ENCODE peak calls at places on chromosomes 4 and X, in four cellular contexts. T is SK-N-SH, G is K562, N is HepG2. J is an unnamed sample.

GRCh38 chr4:157898836-157899605 is 273.8 kb downstream of the GASK1B start:
- DNase-seq in T (no peak), G (no peak), N (no peak), J (no peak)

GRCh38 chr4:95548738-95549245 is at the start of gene UNC5C:
- DNase-seq in T (peak), G (no peak), N (no peak), J (no peak)

GRCh38 chr4:917466-917865 is 14.7 kb downstream of the GAK start:
- DNase-seq in T (peak), G (no peak), N (no peak), J (no peak)

GRCh38 chrX:10106801-10107200 is 50.0 kb upstream of the CLCN4 start:
- DNase-seq in T (no peak), G (no peak), N (no peak), J (no peak)

GRCh38 chrX:105695451-105695850 is 126.9 kb upstream of the NRK start:
- DNase-seq in T (no peak), G (no peak), N (no peak), J (no peak)

GRCh38 chr4:153748378-153748777 is 11.4 kb downstream of the RNF175 start:
- DNase-seq in T (peak), G (no peak), N (no peak), J (no peak)

GRCh38 chr4:156888762-156889161 is 82.8 kb downstream of the PDGFC start:
- DNase-seq in T (no peak), G (no peak), N (no peak), J (no peak)

GRCh38 chr4:168679397-168680176 is 182.7 kb downstream of the PALLD start:
- DNase-seq in T (no peak), G (no peak), N (peak), J (no peak)

GRCh38 chr4:26173619-26174018 is 147.2 kb upstream of the RBPJ start:
- DNase-seq in T (no peak), G (no peak), N (no peak), J (no peak)

GRCh38 chr4:4427478-4427870 is 40.6 kb downstream of the NSG1 start:
- DNase-seq in T (no peak), G (no peak), N (no peak), J (peak)

GRCh38 chr4:38430841-38431240 is 233.2 kb upstream of the KLF3 start:
- DNase-seq in T (no peak), G (no peak), N (no peak), J (no peak)

GRCh38 chrX:40976971-40977370 is 108.3 kb upstream of the USP9X start:
- DNase-seq in T (no peak), G (no peak), N (no peak), J (no peak)

GRCh38 chr4:8221476-8221875 is 22.4 kb downstream of the SH3TC1 start:
- DNase-seq in T (peak), G (no peak), N (no peak), J (no peak)

GRCh38 chr4:179804440-179804839 is 2362.2 kb upstream of the AGA start:
- DNase-seq in T (no peak), G (no peak), N (no peak), J (no peak)

GRCh38 chrX:126552313-126553022 is at the start of gene DCAF12L1:
- DNase-seq in T (no peak), G (no peak), N (no peak), J (no peak)

GRCh38 chrX:102154900-102155805 is 624 bp downstream of the BEX5 start:
- DNase-seq in T (peak), G (no peak), N (no peak), J (no peak)

GRCh38 chr4:38078590-38079381 is 118.6 kb downstream of the PTTG2 start:
- DNase-seq in T (no peak), G (no peak), N (peak), J (no peak)

GRCh38 chr4:40321671-40322131 is 13.4 kb upstream of the CHRNA9 start:
- DNase-seq in T (no peak), G (no peak), N (no peak), J (no peak)

GRCh38 chr4:138935135-138935795 is 80.3 kb upstream of the NOCT start:
- DNase-seq in T (no peak), G (no peak), N (no peak), J (no peak)

GRCh38 chr4:26576171-26576829 is 7.6 kb upstream of the TBC1D19 start:
- DNase-seq in T (no peak), G (no peak), N (peak), J (no peak)

GRCh38 chrX:150531467-150531866 is 37.0 kb upstream of the MTM1 start:
- DNase-seq in T (no peak), G (no peak), N (no peak), J (no peak)

GRCh38 chr4:40856836-40857362 is 107.1 kb downstream of the NSUN7 start:
- DNase-seq in T (peak), G (peak), N (no peak), J (no peak)

GRCh38 chr4:86855572-86855971 is 6.4 kb upstream of the SLC10A6 start:
- DNase-seq in T (no peak), G (no peak), N (no peak), J (peak)

GRCh38 chrX:75155830-75156525 is at the start of gene ABCB7:
- DNase-seq in T (peak), G (peak), N (peak), J (peak)

GRCh38 chrX:3743821-3744439 is 30.5 kb upstream of the PRKX start:
- DNase-seq in T (no peak), G (no peak), N (no peak), J (no peak)

GRCh38 chr4:154908168-154908567 is 127.1 kb downstream of the RBM46 start:
- DNase-seq in T (no peak), G (no peak), N (no peak), J (no peak)

GRCh38 chr4:74428278-74428677 is 16.7 kb upstream of the AREG start:
- DNase-seq in T (no peak), G (no peak), N (no peak), J (no peak)

GRCh38 chr4:117001077-117001476 is 84.3 kb downstream of the TRAM1L1 start:
- DNase-seq in T (no peak), G (no peak), N (no peak), J (no peak)

GRCh38 chr4:139229534-139230039 is 50.4 kb downstream of the MGARP start:
- DNase-seq in T (peak), G (peak), N (peak), J (peak)

GRCh38 chrX:22037911-22038537 is 5.9 kb downstream of the PHEX start:
- DNase-seq in T (no peak), G (no peak), N (no peak), J (no peak)

GRCh38 chrX:134626434-134626833 is 31.8 kb downstream of the PLAC1 start:
- DNase-seq in T (peak), G (no peak), N (no peak), J (no peak)

GRCh38 chr4:86032476-86033022 is 327.3 kb downstream of the MAPK10 start:
- DNase-seq in T (peak), G (no peak), N (no peak), J (no peak)

DNA sequence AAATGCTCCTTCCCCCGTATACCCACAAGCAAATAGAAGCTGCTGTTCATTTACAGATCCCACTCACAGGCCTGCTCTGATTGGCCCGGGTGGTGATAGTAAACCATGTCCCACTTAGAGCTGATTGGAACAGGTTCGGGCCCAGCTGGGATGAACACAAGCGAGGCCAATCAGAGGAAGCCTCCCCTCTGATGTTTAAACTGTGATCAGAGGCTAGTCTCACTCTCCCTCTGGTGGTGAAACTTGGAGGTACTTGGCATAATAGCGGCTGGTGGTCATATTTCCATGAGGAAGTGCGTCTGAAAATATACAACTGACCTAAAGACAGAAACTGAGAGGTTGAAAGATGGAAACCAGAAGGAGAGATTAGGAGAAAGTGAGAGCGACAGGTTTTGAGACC is 51.5 kb upstream of the TRPC3 start:
- DNase-seq in T (peak), G (peak), N (peak), J (peak)
- TF ChIP-seq ELF1 in T (no peak), G (no peak), N (no peak), J (no peak)

DNA sequence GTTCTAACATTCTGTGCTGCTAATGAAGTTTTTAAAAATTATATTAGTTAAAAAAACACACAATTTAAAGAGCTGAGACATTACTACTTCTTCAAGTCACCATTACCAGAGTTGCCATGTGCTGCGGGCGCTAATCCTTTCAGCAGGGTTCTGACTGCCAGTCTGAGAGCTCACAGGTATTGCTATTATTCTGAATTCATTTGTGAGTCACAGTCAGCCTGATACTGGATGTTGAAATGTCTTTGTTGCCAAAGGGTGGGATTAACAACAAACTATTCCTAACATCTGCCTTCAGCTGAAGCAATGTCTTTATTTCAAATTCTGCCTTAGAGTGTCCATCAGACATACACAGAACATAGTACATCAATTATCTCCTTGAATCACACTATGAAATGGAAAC is 197.1 kb upstream of the FGF13 start:
- DNase-seq in T (no peak), G (no peak), N (no peak), J (no peak)
- TF ChIP-seq ELF1 in T (no peak), G (no peak), N (no peak), J (no peak)

DNA sequence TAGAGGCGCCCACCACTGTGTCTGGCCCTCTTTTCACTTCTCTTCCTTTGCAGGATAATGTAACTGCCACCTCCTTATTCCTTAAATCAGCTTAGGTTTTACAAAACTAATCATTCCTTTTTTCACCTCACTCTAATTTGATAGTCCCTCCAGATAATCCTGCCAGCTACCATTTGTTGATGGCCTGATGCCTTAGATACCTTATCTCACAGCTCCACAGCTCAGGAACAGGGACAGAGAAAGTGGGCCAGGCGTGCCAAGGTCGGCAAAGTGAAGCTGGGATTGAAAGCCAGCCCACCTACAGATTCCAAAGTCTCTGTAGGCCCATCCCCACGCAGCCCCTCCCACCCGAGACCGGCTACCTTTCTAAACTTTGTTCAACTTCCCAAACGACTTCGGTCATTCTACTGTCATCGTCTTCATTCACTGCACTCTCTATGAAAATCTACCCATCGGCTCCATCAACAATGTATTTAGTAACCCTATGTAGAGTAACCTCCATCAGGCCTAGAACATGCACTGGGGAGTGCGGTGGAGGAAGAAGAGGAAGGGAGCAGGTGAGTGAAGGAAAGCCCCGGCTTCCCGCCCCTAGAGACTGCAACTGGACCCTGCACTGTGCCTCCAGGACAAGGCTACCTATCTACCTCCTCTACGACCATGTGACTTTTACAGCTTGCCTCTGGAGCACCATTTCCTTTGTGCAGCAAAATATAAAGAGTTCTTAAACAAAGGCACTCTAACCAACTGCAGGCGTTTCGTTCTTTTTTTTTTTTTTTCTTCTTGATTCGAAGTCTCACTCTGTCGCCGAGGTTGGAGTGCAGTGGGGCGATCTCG is 1.5 kb downstream of the CASP6 start:
- DNase-seq in T (no peak), G (peak), N (peak), J (no peak)
- TF ChIP-seq ELF1 in T (no peak), G (no peak), N (no peak), J (no peak)

GRCh38 chr4:152480356-152480755 is 55.5 kb downstream of the FBXW7 start:
- DNase-seq in T (no peak), G (no peak), N (no peak), J (no peak)
- TF ChIP-seq ELF1 in T (no peak), G (no peak), N (no peak), J (no peak)

DNA sequence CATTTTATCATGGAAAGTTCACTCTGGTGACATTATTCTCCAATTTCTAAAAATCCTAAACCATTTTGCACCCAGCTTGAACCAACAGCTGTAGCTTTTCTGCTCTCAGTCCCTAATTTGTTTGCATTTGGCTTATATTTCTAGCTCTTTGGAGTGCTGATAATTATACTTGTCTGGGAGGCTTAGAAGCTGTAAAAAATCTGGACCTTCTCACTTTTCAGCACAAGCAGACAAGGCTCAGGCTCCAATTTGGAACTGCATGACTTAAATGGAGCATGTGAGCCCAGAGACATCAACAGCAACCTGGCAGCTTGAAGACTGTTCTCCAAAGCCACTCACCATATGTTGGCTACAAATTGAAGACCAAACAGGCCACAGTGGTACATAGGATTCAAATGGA is 170.9 kb upstream of the PCDH18 start:
- DNase-seq in T (no peak), G (no peak), N (no peak), J (no peak)
- TF ChIP-seq ELF1 in T (no peak), G (no peak), N (no peak), J (no peak)

J was measured in HCT116.